ENCODE peak calls at places on chromosome 14, in ten cellular contexts. One of them, this sample, is unnamed.

GRCh38 chr14:93115920-93116675 is at the start of gene ITPK1:
- DNase-seq in pancreas: peak; percentile 85
- DNase-seq in aorta: peak; percentile 74
- DNase-seq in mammary epithelial cell: no peak
- DNase-seq in Panc1: no peak
- DNase-seq in CD8-positive, alpha-beta memory T cell: peak; percentile 62
- DNase-seq in CD8-positive, alpha-beta T cell: peak; percentile 47
- DNase-seq in tibial nerve: peak; percentile 33
- DNase-seq in spleen: peak; percentile 94
- DNase-seq in neuronal stem cell: peak; percentile 74
- DNase-seq in this sample: no peak

GRCh38 chr14:54209501-54210231 is 187.1 kb upstream of the CDKN3 start:
- DNase-seq in pancreas: no peak
- DNase-seq in aorta: no peak
- DNase-seq in mammary epithelial cell: peak; percentile 53
- DNase-seq in Panc1: no peak
- DNase-seq in CD8-positive, alpha-beta memory T cell: no peak
- DNase-seq in CD8-positive, alpha-beta T cell: no peak
- DNase-seq in tibial nerve: no peak
- DNase-seq in spleen: no peak
- DNase-seq in neuronal stem cell: no peak
- DNase-seq in this sample: no peak

GRCh38 chr14:89701079-89702043 is 253.2 kb downstream of the EFCAB11 start:
- DNase-seq in pancreas: peak; percentile 94
- DNase-seq in aorta: peak; percentile 94
- DNase-seq in mammary epithelial cell: peak; percentile 39
- DNase-seq in Panc1: peak; percentile 4
- DNase-seq in CD8-positive, alpha-beta memory T cell: peak; percentile 78
- DNase-seq in CD8-positive, alpha-beta T cell: peak; percentile 83
- DNase-seq in tibial nerve: peak; percentile 57
- DNase-seq in spleen: peak; percentile 98
- DNase-seq in neuronal stem cell: peak; percentile 65
- DNase-seq in this sample: peak; percentile 88

GRCh38 chr14:85447883-85448282 is 82.1 kb upstream of the FLRT2 start:
- DNase-seq in pancreas: no peak
- DNase-seq in aorta: no peak
- DNase-seq in mammary epithelial cell: no peak
- DNase-seq in Panc1: no peak
- DNase-seq in CD8-positive, alpha-beta memory T cell: no peak
- DNase-seq in CD8-positive, alpha-beta T cell: no peak
- DNase-seq in tibial nerve: no peak
- DNase-seq in spleen: no peak
- DNase-seq in neuronal stem cell: no peak
- DNase-seq in this sample: no peak

GRCh38 chr14:56491299-56492285 is 88.0 kb upstream of the TMEM260 start:
- DNase-seq in pancreas: no peak
- DNase-seq in aorta: no peak
- DNase-seq in mammary epithelial cell: peak; percentile 42
- DNase-seq in Panc1: peak; percentile 35
- DNase-seq in CD8-positive, alpha-beta memory T cell: peak; percentile 11
- DNase-seq in CD8-positive, alpha-beta T cell: peak; percentile 23
- DNase-seq in tibial nerve: no peak
- DNase-seq in spleen: no peak
- DNase-seq in neuronal stem cell: peak; percentile 90
- DNase-seq in this sample: no peak

GRCh38 chr14:68774771-68775613 is 17.9 kb downstream of the ZFP36L1 start:
- DNase-seq in pancreas: no peak
- DNase-seq in aorta: peak; percentile 59
- DNase-seq in mammary epithelial cell: peak; percentile 90
- DNase-seq in Panc1: no peak
- DNase-seq in CD8-positive, alpha-beta memory T cell: no peak
- DNase-seq in CD8-positive, alpha-beta T cell: no peak
- DNase-seq in tibial nerve: no peak
- DNase-seq in spleen: no peak
- DNase-seq in neuronal stem cell: no peak
- DNase-seq in this sample: no peak

GRCh38 chr14:102496331-102496691 is 13.3 kb downstream of the ANKRD9 start:
- DNase-seq in pancreas: no peak
- DNase-seq in aorta: no peak
- DNase-seq in mammary epithelial cell: no peak
- DNase-seq in Panc1: no peak
- DNase-seq in CD8-positive, alpha-beta memory T cell: no peak
- DNase-seq in CD8-positive, alpha-beta T cell: no peak
- DNase-seq in tibial nerve: no peak
- DNase-seq in spleen: no peak
- DNase-seq in neuronal stem cell: no peak
- DNase-seq in this sample: no peak

GRCh38 chr14:103551338-103551762 is 11.1 kb downstream of the BAG5 start:
- DNase-seq in pancreas: no peak
- DNase-seq in aorta: peak; percentile 86
- DNase-seq in mammary epithelial cell: no peak
- DNase-seq in Panc1: no peak
- DNase-seq in CD8-positive, alpha-beta memory T cell: no peak
- DNase-seq in CD8-positive, alpha-beta T cell: no peak
- DNase-seq in tibial nerve: no peak
- DNase-seq in spleen: peak; percentile 73
- DNase-seq in neuronal stem cell: no peak
- DNase-seq in this sample: peak; percentile 92

GRCh38 chr14:90721619-90722305 is 94.5 kb downstream of the TTC7B start:
- DNase-seq in pancreas: no peak
- DNase-seq in aorta: no peak
- DNase-seq in mammary epithelial cell: peak; percentile 29
- DNase-seq in Panc1: no peak
- DNase-seq in CD8-positive, alpha-beta memory T cell: no peak
- DNase-seq in CD8-positive, alpha-beta T cell: no peak
- DNase-seq in tibial nerve: no peak
- DNase-seq in spleen: no peak
- DNase-seq in neuronal stem cell: no peak
- DNase-seq in this sample: no peak

GRCh38 chr14:86533834-86534233 is 1003.9 kb downstream of the FLRT2 start:
- DNase-seq in pancreas: no peak
- DNase-seq in aorta: no peak
- DNase-seq in mammary epithelial cell: no peak
- DNase-seq in Panc1: no peak
- DNase-seq in CD8-positive, alpha-beta memory T cell: no peak
- DNase-seq in CD8-positive, alpha-beta T cell: no peak
- DNase-seq in tibial nerve: no peak
- DNase-seq in spleen: no peak
- DNase-seq in neuronal stem cell: no peak
- DNase-seq in this sample: no peak

GRCh38 chr14:72256055-72256454 is 323.8 kb downstream of the RGS6 start:
- DNase-seq in pancreas: no peak
- DNase-seq in aorta: no peak
- DNase-seq in mammary epithelial cell: peak; percentile 56
- DNase-seq in Panc1: no peak
- DNase-seq in CD8-positive, alpha-beta memory T cell: no peak
- DNase-seq in CD8-positive, alpha-beta T cell: no peak
- DNase-seq in tibial nerve: no peak
- DNase-seq in spleen: no peak
- DNase-seq in neuronal stem cell: no peak
- DNase-seq in this sample: no peak

GRCh38 chr14:73059326-73059725 is 992 bp downstream of the RBM25 start:
- DNase-seq in pancreas: no peak
- DNase-seq in aorta: no peak
- DNase-seq in mammary epithelial cell: no peak
- DNase-seq in Panc1: no peak
- DNase-seq in CD8-positive, alpha-beta memory T cell: no peak
- DNase-seq in CD8-positive, alpha-beta T cell: no peak
- DNase-seq in tibial nerve: no peak
- DNase-seq in spleen: no peak
- DNase-seq in neuronal stem cell: no peak
- DNase-seq in this sample: no peak

GRCh38 chr14:76531821-76532318 is 155.9 kb downstream of the ESRRB start:
- DNase-seq in pancreas: no peak
- DNase-seq in aorta: no peak
- DNase-seq in mammary epithelial cell: no peak
- DNase-seq in Panc1: no peak
- DNase-seq in CD8-positive, alpha-beta memory T cell: no peak
- DNase-seq in CD8-positive, alpha-beta T cell: no peak
- DNase-seq in tibial nerve: no peak
- DNase-seq in spleen: peak; percentile 37
- DNase-seq in neuronal stem cell: no peak
- DNase-seq in this sample: no peak

GRCh38 chr14:100862277-100862676 is 36.4 kb downstream of the MEG3 start:
- DNase-seq in pancreas: no peak
- DNase-seq in aorta: peak; percentile 48
- DNase-seq in mammary epithelial cell: peak; percentile 17
- DNase-seq in Panc1: no peak
- DNase-seq in CD8-positive, alpha-beta memory T cell: no peak
- DNase-seq in CD8-positive, alpha-beta T cell: no peak
- DNase-seq in tibial nerve: no peak
- DNase-seq in spleen: peak; percentile 24
- DNase-seq in neuronal stem cell: no peak
- DNase-seq in this sample: no peak

GRCh38 chr14:61574514-61574807 is 120.9 kb upstream of the HIF1A start:
- DNase-seq in pancreas: no peak
- DNase-seq in aorta: no peak
- DNase-seq in mammary epithelial cell: no peak
- DNase-seq in Panc1: no peak
- DNase-seq in CD8-positive, alpha-beta memory T cell: no peak
- DNase-seq in CD8-positive, alpha-beta T cell: no peak
- DNase-seq in tibial nerve: no peak
- DNase-seq in spleen: no peak
- DNase-seq in neuronal stem cell: no peak
- DNase-seq in this sample: no peak
- H3K27ac ChIP-seq in pancreas: no peak overlapping the region
- H3K27ac ChIP-seq in aorta: no peak overlapping the region
- H3K27ac ChIP-seq in mammary epithelial cell: peak overlapping the region; percentile 61
- H3K27ac ChIP-seq in Panc1: no peak overlapping the region
- H3K27ac ChIP-seq in CD8-positive, alpha-beta memory T cell: no peak overlapping the region
- H3K27ac ChIP-seq in CD8-positive, alpha-beta T cell: no peak overlapping the region
- H3K27ac ChIP-seq in tibial nerve: no peak overlapping the region
- H3K27ac ChIP-seq in spleen: no peak overlapping the region
- H3K27ac ChIP-seq in neuronal stem cell: peak overlapping the region; percentile 8
- H3K27ac ChIP-seq in this sample: no peak overlapping the region

GRCh38 chr14:104863131-104863862 is 1.8 kb upstream of the CEP170B start:
- DNase-seq in pancreas: peak; percentile 53
- DNase-seq in aorta: no peak
- DNase-seq in mammary epithelial cell: peak; percentile 22
- DNase-seq in Panc1: no peak
- DNase-seq in CD8-positive, alpha-beta memory T cell: no peak
- DNase-seq in CD8-positive, alpha-beta T cell: no peak
- DNase-seq in tibial nerve: no peak
- DNase-seq in spleen: no peak
- DNase-seq in neuronal stem cell: no peak
- DNase-seq in this sample: no peak
- H3K4me3 ChIP-seq in pancreas: no peak overlapping the region
- H3K4me3 ChIP-seq in aorta: no peak overlapping the region
- H3K4me3 ChIP-seq in mammary epithelial cell: peak overlapping the region; percentile 66
- H3K4me3 ChIP-seq in Panc1: no peak overlapping the region
- H3K4me3 ChIP-seq in CD8-positive, alpha-beta memory T cell: no peak overlapping the region
- H3K4me3 ChIP-seq in CD8-positive, alpha-beta T cell: no peak overlapping the region
- H3K4me3 ChIP-seq in tibial nerve: no peak overlapping the region
- H3K4me3 ChIP-seq in spleen: no peak overlapping the region
- H3K4me3 ChIP-seq in neuronal stem cell: no peak overlapping the region
- H3K4me3 ChIP-seq in this sample: no peak overlapping the region

GRCh38 chr14:67370830-67371229 is 10.7 kb downstream of the EIF2S1 start:
- DNase-seq in pancreas: no peak
- DNase-seq in aorta: no peak
- DNase-seq in mammary epithelial cell: no peak
- DNase-seq in Panc1: no peak
- DNase-seq in CD8-positive, alpha-beta memory T cell: no peak
- DNase-seq in CD8-positive, alpha-beta T cell: no peak
- DNase-seq in tibial nerve: no peak
- DNase-seq in spleen: no peak
- DNase-seq in neuronal stem cell: no peak
- DNase-seq in this sample: no peak
- H3K36me3 ChIP-seq in pancreas: peaks cover 61% of the 10 kb centered on the region
- H3K36me3 ChIP-seq in aorta: peaks cover 8% of the 10 kb centered on the region
- H3K36me3 ChIP-seq in mammary epithelial cell: peaks cover 47% of the 10 kb centered on the region
- H3K36me3 ChIP-seq in Panc1: peaks cover 55% of the 10 kb centered on the region
- H3K36me3 ChIP-seq in CD8-positive, alpha-beta memory T cell: peaks cover 53% of the 10 kb centered on the region
- H3K36me3 ChIP-seq in CD8-positive, alpha-beta T cell: peaks cover 51% of the 10 kb centered on the region
- H3K36me3 ChIP-seq in tibial nerve: no peaks in the 10 kb centered on the region
- H3K36me3 ChIP-seq in spleen: peaks cover 90% of the 10 kb centered on the region
- H3K36me3 ChIP-seq in neuronal stem cell: peaks cover 96% of the 10 kb centered on the region
- H3K36me3 ChIP-seq in this sample: peaks cover 76% of the 10 kb centered on the region

GRCh38 chr14:64646103-64646502 is 58.1 kb upstream of the PLEKHG3 start:
- DNase-seq in pancreas: no peak
- DNase-seq in aorta: no peak
- DNase-seq in mammary epithelial cell: no peak
- DNase-seq in Panc1: no peak
- DNase-seq in CD8-positive, alpha-beta memory T cell: no peak
- DNase-seq in CD8-positive, alpha-beta T cell: no peak
- DNase-seq in tibial nerve: no peak
- DNase-seq in spleen: no peak
- DNase-seq in neuronal stem cell: no peak
- DNase-seq in this sample: no peak

GRCh38 chr14:64641760-64642159 is 62.5 kb upstream of the PLEKHG3 start:
- DNase-seq in pancreas: no peak
- DNase-seq in aorta: no peak
- DNase-seq in mammary epithelial cell: no peak
- DNase-seq in Panc1: no peak
- DNase-seq in CD8-positive, alpha-beta memory T cell: no peak
- DNase-seq in CD8-positive, alpha-beta T cell: no peak
- DNase-seq in tibial nerve: no peak
- DNase-seq in spleen: no peak
- DNase-seq in neuronal stem cell: no peak
- DNase-seq in this sample: no peak

GRCh38 chr14:64643709-64644108 is 60.5 kb upstream of the PLEKHG3 start:
- DNase-seq in pancreas: no peak
- DNase-seq in aorta: no peak
- DNase-seq in mammary epithelial cell: no peak
- DNase-seq in Panc1: no peak
- DNase-seq in CD8-positive, alpha-beta memory T cell: no peak
- DNase-seq in CD8-positive, alpha-beta T cell: no peak
- DNase-seq in tibial nerve: no peak
- DNase-seq in spleen: no peak
- DNase-seq in neuronal stem cell: no peak
- DNase-seq in this sample: no peak

GRCh38 chr14:64644629-64645028 is 59.6 kb upstream of the PLEKHG3 start:
- DNase-seq in pancreas: no peak
- DNase-seq in aorta: no peak
- DNase-seq in mammary epithelial cell: no peak
- DNase-seq in Panc1: no peak
- DNase-seq in CD8-positive, alpha-beta memory T cell: no peak
- DNase-seq in CD8-positive, alpha-beta T cell: no peak
- DNase-seq in tibial nerve: no peak
- DNase-seq in spleen: no peak
- DNase-seq in neuronal stem cell: no peak
- DNase-seq in this sample: no peak

DNA sequence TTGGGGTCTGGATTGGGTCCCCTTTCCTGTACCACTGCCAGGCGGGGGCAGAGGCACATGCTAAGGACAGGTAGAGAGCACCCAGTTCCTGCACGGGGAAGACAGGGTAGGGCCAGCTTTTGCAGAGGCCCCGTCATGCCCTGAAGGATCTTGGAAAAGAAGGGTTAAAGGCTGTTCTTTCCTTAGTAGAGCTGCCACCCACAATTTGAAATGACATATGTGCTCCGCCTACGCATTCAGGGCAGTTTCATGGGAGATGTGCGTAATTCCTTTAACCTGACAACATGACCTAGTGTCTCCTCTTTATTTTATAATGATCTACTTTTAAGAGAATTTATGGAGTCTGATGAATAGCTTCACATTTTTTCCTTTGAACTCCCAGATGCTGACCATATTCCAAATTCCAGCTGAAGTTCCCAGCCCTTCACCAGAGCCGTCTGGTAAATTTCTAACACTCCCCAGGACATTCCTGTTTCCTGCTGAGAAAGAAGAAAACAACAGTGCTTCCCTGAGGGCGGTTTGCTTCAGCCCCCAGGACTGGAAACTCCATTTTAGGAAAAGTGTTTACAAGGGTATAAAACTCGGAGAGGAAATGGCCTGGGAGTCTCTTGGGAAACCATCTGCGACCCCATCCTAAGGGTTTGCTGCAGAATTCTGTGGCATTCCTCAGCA is 58.9 kb upstream of the PLEKHG3 start:
- DNase-seq in pancreas: no peak
- DNase-seq in aorta: no peak
- DNase-seq in mammary epithelial cell: peak; percentile 64
- DNase-seq in Panc1: no peak
- DNase-seq in CD8-positive, alpha-beta memory T cell: no peak
- DNase-seq in CD8-positive, alpha-beta T cell: no peak
- DNase-seq in tibial nerve: no peak
- DNase-seq in spleen: no peak
- DNase-seq in neuronal stem cell: peak; percentile 35
- DNase-seq in this sample: no peak
- H3K27ac ChIP-seq in pancreas: no peak overlapping the region
- H3K27ac ChIP-seq in aorta: peak overlapping the region; percentile 3
- H3K27ac ChIP-seq in mammary epithelial cell: no peak overlapping the region
- H3K27ac ChIP-seq in Panc1: no peak overlapping the region
- H3K27ac ChIP-seq in CD8-positive, alpha-beta memory T cell: no peak overlapping the region
- H3K27ac ChIP-seq in CD8-positive, alpha-beta T cell: no peak overlapping the region
- H3K27ac ChIP-seq in tibial nerve: peak overlapping the region; percentile 82
- H3K27ac ChIP-seq in spleen: peak overlapping the region; percentile 60
- H3K27ac ChIP-seq in neuronal stem cell: peak overlapping the region; percentile 66
- H3K27ac ChIP-seq in this sample: peak overlapping the region; percentile 26

This sample was measured in right atrium auricular region.